ENCODE peak calls at places on chromosomes 2 and 18, in six cellular contexts. F, Q, J, N, P and D are unnamed samples.

GRCh38 chr2:235674116-235674515 is 180.3 kb downstream of the AGAP1 start:
- DNase-seq in F (peak; percentile 20), N (no peak), J (no peak), Q (no peak), P (no peak), D (no peak)

GRCh38 chr2:37167636-37168182 is 10.9 kb upstream of the EIF2AK2 start:
- DNase-seq in F (no peak), J (no peak), Q (peak; percentile 13), P (no peak), N (no peak), D (no peak)

GRCh38 chr2:229261076-229261475 is 10.0 kb downstream of the PID1 start:
- DNase-seq in J (no peak), Q (no peak), P (no peak), F (no peak), N (no peak), D (no peak)

GRCh38 chr2:179022685-179023084 is 27.3 kb downstream of the CCDC141 start:
- DNase-seq in P (no peak), J (no peak), N (no peak), F (no peak), Q (no peak), D (no peak)

GRCh38 chr18:21391074-21391673 is 149.1 kb downstream of the GREB1L start:
- DNase-seq in Q (peak; percentile 50), F (no peak), P (peak; percentile 61), J (no peak), N (no peak), D (no peak)

GRCh38 chr2:39243469-39244123 is at the start of gene CDKL4:
- DNase-seq in F (no peak), Q (no peak), N (no peak), J (peak; percentile 42), P (no peak), D (peak; percentile 46)

GRCh38 chr2:103009861-103010260 is 248.0 kb downstream of the TMEM182 start:
- DNase-seq in Q (no peak), F (no peak), P (no peak), J (no peak), N (no peak), D (no peak)

GRCh38 chr2:147525724-147526489 is 318.9 kb upstream of the ACVR2A start:
- DNase-seq in P (no peak), Q (no peak), F (no peak), N (no peak), J (no peak), D (no peak)

GRCh38 chr2:203492965-203493364 is 42.1 kb downstream of the RAPH1 start:
- DNase-seq in F (no peak), J (no peak), P (peak; percentile 39), N (no peak), Q (no peak), D (no peak)

GRCh38 chr18:5628512-5629255 is 84.9 kb upstream of the EPB41L3 start:
- DNase-seq in F (peak; percentile 71), N (peak; percentile 44), J (peak; percentile 57), Q (no peak), P (peak; percentile 48), D (no peak)

GRCh38 chr2:37770797-37771196 is 99.4 kb upstream of the CDC42EP3 start:
- DNase-seq in Q (no peak), J (no peak), P (no peak), N (no peak), F (no peak), D (no peak)

GRCh38 chr18:54916507-54916906 is 42.8 kb downstream of the CCDC68 start:
- DNase-seq in P (no peak), Q (no peak), N (no peak), F (no peak), J (no peak), D (no peak)

GRCh38 chr2:223560704-223561435 is 41.3 kb downstream of the SCG2 start:
- DNase-seq in Q (peak; percentile 30), J (no peak), F (no peak), N (no peak), P (peak; percentile 32), D (no peak)

GRCh38 chr2:160679686-160680085 is 186.1 kb upstream of the RBMS1 start:
- DNase-seq in J (no peak), F (no peak), N (no peak), Q (no peak), P (no peak), D (no peak)

GRCh38 chr2:71256421-71256820 is 29.5 kb upstream of the PAIP2B start:
- DNase-seq in F (no peak), Q (no peak), N (no peak), P (no peak), J (no peak), D (no peak)

GRCh38 chr2:173749315-173749714 is 215.9 kb downstream of the SP3 start:
- DNase-seq in P (peak; percentile 61), F (no peak), Q (peak; percentile 17), J (no peak), N (no peak), D (no peak)

GRCh38 chr2:225091336-225091735 is 49.1 kb upstream of the DOCK10 start:
- DNase-seq in P (peak; percentile 92), N (no peak), F (no peak), Q (peak; percentile 95), J (no peak), D (no peak)

GRCh38 chr2:222861411-222862067 is 703 bp downstream of the ACSL3 start:
- DNase-seq in N (peak; percentile 55), J (peak; percentile 62), F (no peak), P (peak; percentile 32), Q (no peak), D (no peak)

GRCh38 chr2:14944562-14945346 is 312.2 kb downstream of the LRATD1 start:
- DNase-seq in Q (peak; percentile 8), J (no peak), P (peak; percentile 24), N (no peak), F (peak; percentile 49), D (no peak)

DNA sequence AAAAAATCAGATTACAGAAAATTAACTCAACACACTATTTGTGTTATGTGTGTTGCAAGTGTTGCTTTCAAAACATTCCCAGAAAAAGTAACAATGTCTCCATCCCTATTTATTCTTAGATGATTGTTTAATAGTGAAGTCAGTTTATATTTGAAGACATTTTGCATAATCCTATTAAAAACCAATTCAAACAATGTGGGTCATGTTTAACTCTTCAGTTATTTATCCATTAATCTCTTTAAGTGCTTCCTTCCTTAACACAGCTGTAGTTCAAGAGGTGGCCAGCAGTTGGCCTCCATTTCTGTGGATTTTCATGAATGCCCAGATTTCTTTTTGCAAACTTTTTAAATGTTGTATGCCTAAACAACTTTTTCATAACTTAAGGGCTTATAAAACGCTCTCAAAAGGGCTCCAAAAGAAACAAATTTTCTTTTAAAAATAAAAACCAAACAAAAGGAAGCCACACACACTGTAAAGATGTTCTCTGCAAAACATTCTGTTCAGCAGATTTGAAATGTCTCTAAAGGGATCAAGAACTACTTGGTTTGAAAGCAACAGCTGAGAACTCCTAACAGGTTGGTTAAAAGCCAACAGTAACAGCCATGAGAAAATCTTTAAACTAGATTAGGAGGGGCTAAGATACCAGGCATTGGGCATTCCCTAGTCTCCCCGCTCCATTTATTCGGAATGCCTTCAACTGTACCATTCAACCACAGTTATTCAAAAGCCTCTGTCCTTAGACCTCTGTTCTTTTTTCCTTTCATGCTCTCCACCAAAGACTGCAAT is 71.5 kb downstream of the THADA start:
- DNase-seq in N (no peak), P (no peak), F (peak; percentile 19), J (no peak), Q (no peak), D (no peak)
- TF ChIP-seq CTCF in N (peak; percentile 33), P (peak; percentile 50), F (peak; percentile 79), J (no peak), Q (peak; percentile 56), D (peak; percentile 66)

GRCh38 chr2:69157441-69157840 is 144.5 kb downstream of the ANTXR1 start:
- DNase-seq in N (no peak), P (no peak), J (no peak), Q (no peak), F (no peak), D (no peak)

GRCh38 chr2:69162121-69162520 is 149.1 kb downstream of the ANTXR1 start:
- DNase-seq in F (no peak), Q (no peak), J (no peak), P (no peak), N (no peak), D (no peak)

GRCh38 chr2:69156624-69157023 is 143.6 kb downstream of the ANTXR1 start:
- DNase-seq in Q (no peak), P (no peak), N (no peak), J (no peak), F (no peak), D (no peak)

GRCh38 chr2:69163109-69163508 is 150.1 kb downstream of the ANTXR1 start:
- DNase-seq in N (no peak), P (peak; percentile 90), Q (peak; percentile 87), J (no peak), F (no peak), D (peak; percentile 77)

DNA sequence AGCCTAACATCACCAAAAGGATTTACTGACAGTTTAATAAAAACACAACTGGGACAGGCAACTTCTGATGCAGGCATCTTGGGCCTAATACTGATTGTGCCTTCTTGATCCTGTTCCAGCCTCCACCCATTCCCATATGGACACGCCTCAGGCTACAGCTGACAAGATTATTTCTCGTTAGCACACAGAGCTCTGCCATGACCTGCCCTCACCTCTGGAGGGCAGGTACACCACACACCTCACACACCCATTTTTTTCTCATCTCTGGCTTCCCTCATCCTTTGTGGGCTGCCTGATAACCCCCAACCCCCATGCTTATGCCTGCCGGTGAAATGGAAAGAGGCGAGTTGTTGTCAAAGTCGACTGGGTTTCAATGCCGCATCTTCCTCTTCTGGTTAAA is 147.0 kb downstream of the ANTXR1 start:
- DNase-seq in J (no peak), F (no peak), Q (no peak), N (no peak), P (no peak), D (no peak)
- TF ChIP-seq CTCF in J (no peak), F (no peak), Q (no peak), N (peak; percentile 27), P (no peak), D (no peak)

GRCh38 chr2:35871672-35872071 is 483.9 kb upstream of the CRIM1 start:
- DNase-seq in F (no peak), N (no peak), J (no peak), Q (no peak), P (no peak), D (no peak)
- TF ChIP-seq CTCF in F (no peak), N (no peak), J (no peak), Q (no peak), P (no peak), D (no peak)

GRCh38 chr18:12327510-12328178 is 19.6 kb downstream of the TUBB6 start:
- DNase-seq in P (peak; percentile 66), F (peak; percentile 91), N (peak; percentile 79), Q (peak; percentile 84), J (peak; percentile 85), D (peak; percentile 80)

GRCh38 chr18:12329125-12329698 is 21.2 kb downstream of the TUBB6 start:
- DNase-seq in F (no peak), Q (no peak), N (no peak), J (no peak), P (no peak), D (no peak)

GRCh38 chr18:12326711-12327460 is 18.8 kb downstream of the TUBB6 start:
- DNase-seq in F (no peak), P (no peak), J (no peak), N (no peak), Q (no peak), D (no peak)

GRCh38 chr18:12325726-12326245 is 17.7 kb downstream of the TUBB6 start:
- DNase-seq in Q (no peak), F (no peak), P (no peak), J (no peak), N (no peak), D (no peak)

GRCh38 chr18:12328179-12328823 is 20.3 kb downstream of the TUBB6 start:
- DNase-seq in J (no peak), F (no peak), N (no peak), Q (no peak), P (no peak), D (no peak)
- TF ChIP-seq CTCF in J (no peak), F (no peak), N (no peak), Q (no peak), P (no peak), D (peak; percentile 64)